ENCODE peak calls at places on chromosomes 4 and X, in ten cellular contexts. One of them, this sample, is unnamed.

GRCh38 chr4:98474408-98474844 is 184.0 kb downstream of the TSPAN5 start:
- DNase-seq in left ventricle myocardium superior: no peak
- DNase-seq in heart right ventricle: no peak
- DNase-seq in activated T-cell treated with anti-CD3 and anti-CD28 coated beads for 1 hour: no peak
- DNase-seq in GM03348: no peak
- DNase-seq in Caco-2: no peak
- DNase-seq in left lung: no peak
- DNase-seq in anterior cingulate cortex: no peak
- DNase-seq in colonic mucosa: no peak
- DNase-seq in HFF-Myc: no peak
- DNase-seq in this sample: no peak

GRCh38 chrX:9163153-9163790 is 129.3 kb upstream of the FAM9B start:
- DNase-seq in heart right ventricle: no peak
- DNase-seq in GM03348: peak
- DNase-seq in anterior cingulate cortex: no peak
- DNase-seq in Caco-2: no peak
- DNase-seq in colonic mucosa: no peak
- DNase-seq in activated T-cell treated with anti-CD3 and anti-CD28 coated beads for 1 hour: no peak
- DNase-seq in left lung: no peak
- DNase-seq in HFF-Myc: no peak
- DNase-seq in left ventricle myocardium superior: no peak
- DNase-seq in this sample: no peak

GRCh38 chrX:109707322-109707721 is 25.7 kb downstream of the ACSL4 start:
- DNase-seq in activated T-cell treated with anti-CD3 and anti-CD28 coated beads for 1 hour: no peak
- DNase-seq in left lung: no peak
- DNase-seq in colonic mucosa: no peak
- DNase-seq in heart right ventricle: peak
- DNase-seq in left ventricle myocardium superior: no peak
- DNase-seq in GM03348: no peak
- DNase-seq in anterior cingulate cortex: no peak
- DNase-seq in HFF-Myc: no peak
- DNase-seq in Caco-2: no peak
- DNase-seq in this sample: no peak

GRCh38 chr4:17398035-17398434 is 113.9 kb downstream of the QDPR start:
- DNase-seq in heart right ventricle: no peak
- DNase-seq in GM03348: peak
- DNase-seq in HFF-Myc: no peak
- DNase-seq in left ventricle myocardium superior: no peak
- DNase-seq in colonic mucosa: no peak
- DNase-seq in anterior cingulate cortex: no peak
- DNase-seq in activated T-cell treated with anti-CD3 and anti-CD28 coated beads for 1 hour: no peak
- DNase-seq in Caco-2: no peak
- DNase-seq in left lung: no peak
- DNase-seq in this sample: no peak

GRCh38 chr4:120266602-120267001 is 200.0 kb upstream of the MAD2L1 start:
- DNase-seq in activated T-cell treated with anti-CD3 and anti-CD28 coated beads for 1 hour: no peak
- DNase-seq in left lung: no peak
- DNase-seq in colonic mucosa: no peak
- DNase-seq in HFF-Myc: no peak
- DNase-seq in anterior cingulate cortex: no peak
- DNase-seq in left ventricle myocardium superior: no peak
- DNase-seq in Caco-2: no peak
- DNase-seq in GM03348: no peak
- DNase-seq in heart right ventricle: no peak
- DNase-seq in this sample: no peak

GRCh38 chr4:110988741-110989140 is 365.9 kb upstream of the PITX2 start:
- DNase-seq in HFF-Myc: no peak
- DNase-seq in anterior cingulate cortex: no peak
- DNase-seq in heart right ventricle: no peak
- DNase-seq in activated T-cell treated with anti-CD3 and anti-CD28 coated beads for 1 hour: no peak
- DNase-seq in left lung: no peak
- DNase-seq in GM03348: no peak
- DNase-seq in Caco-2: no peak
- DNase-seq in colonic mucosa: no peak
- DNase-seq in left ventricle myocardium superior: no peak
- DNase-seq in this sample: no peak

GRCh38 chr4:30671926-30672325 is 48.2 kb upstream of the PCDH7 start:
- DNase-seq in Caco-2: no peak
- DNase-seq in HFF-Myc: no peak
- DNase-seq in activated T-cell treated with anti-CD3 and anti-CD28 coated beads for 1 hour: no peak
- DNase-seq in left ventricle myocardium superior: no peak
- DNase-seq in heart right ventricle: no peak
- DNase-seq in GM03348: no peak
- DNase-seq in colonic mucosa: no peak
- DNase-seq in anterior cingulate cortex: no peak
- DNase-seq in left lung: no peak
- DNase-seq in this sample: no peak

GRCh38 chr4:71472946-71473345 is 134.1 kb downstream of the SLC4A4 start:
- DNase-seq in left lung: no peak
- DNase-seq in activated T-cell treated with anti-CD3 and anti-CD28 coated beads for 1 hour: no peak
- DNase-seq in anterior cingulate cortex: no peak
- DNase-seq in Caco-2: no peak
- DNase-seq in heart right ventricle: no peak
- DNase-seq in left ventricle myocardium superior: no peak
- DNase-seq in GM03348: peak
- DNase-seq in colonic mucosa: no peak
- DNase-seq in HFF-Myc: peak
- DNase-seq in this sample: no peak

GRCh38 chr4:119050501-119051090 is 85.0 kb upstream of the MYOZ2 start:
- DNase-seq in left ventricle myocardium superior: no peak
- DNase-seq in anterior cingulate cortex: no peak
- DNase-seq in colonic mucosa: no peak
- DNase-seq in HFF-Myc: no peak
- DNase-seq in Caco-2: no peak
- DNase-seq in activated T-cell treated with anti-CD3 and anti-CD28 coated beads for 1 hour: no peak
- DNase-seq in left lung: no peak
- DNase-seq in heart right ventricle: no peak
- DNase-seq in GM03348: no peak
- DNase-seq in this sample: peak

GRCh38 chr4:37715889-37716402 is 29.8 kb upstream of the RELL1 start:
- DNase-seq in activated T-cell treated with anti-CD3 and anti-CD28 coated beads for 1 hour: no peak
- DNase-seq in left ventricle myocardium superior: no peak
- DNase-seq in anterior cingulate cortex: no peak
- DNase-seq in colonic mucosa: peak
- DNase-seq in GM03348: no peak
- DNase-seq in heart right ventricle: no peak
- DNase-seq in HFF-Myc: no peak
- DNase-seq in Caco-2: no peak
- DNase-seq in left lung: no peak
- DNase-seq in this sample: no peak

GRCh38 chr4:122285285-122285684 is 93.5 kb upstream of the ADAD1 start:
- DNase-seq in colonic mucosa: no peak
- DNase-seq in left ventricle myocardium superior: no peak
- DNase-seq in activated T-cell treated with anti-CD3 and anti-CD28 coated beads for 1 hour: no peak
- DNase-seq in heart right ventricle: no peak
- DNase-seq in Caco-2: no peak
- DNase-seq in left lung: no peak
- DNase-seq in GM03348: peak
- DNase-seq in anterior cingulate cortex: no peak
- DNase-seq in HFF-Myc: no peak
- DNase-seq in this sample: no peak

GRCh38 chr4:178937130-178937529 is 1494.9 kb upstream of the AGA start:
- DNase-seq in heart right ventricle: no peak
- DNase-seq in Caco-2: no peak
- DNase-seq in HFF-Myc: no peak
- DNase-seq in left lung: no peak
- DNase-seq in GM03348: no peak
- DNase-seq in activated T-cell treated with anti-CD3 and anti-CD28 coated beads for 1 hour: no peak
- DNase-seq in anterior cingulate cortex: no peak
- DNase-seq in colonic mucosa: no peak
- DNase-seq in left ventricle myocardium superior: no peak
- DNase-seq in this sample: no peak

GRCh38 chrX:69109706-69110635 is 55.3 kb downstream of the PJA1 start:
- DNase-seq in left lung: no peak
- DNase-seq in Caco-2: peak
- DNase-seq in left ventricle myocardium superior: no peak
- DNase-seq in HFF-Myc: peak
- DNase-seq in heart right ventricle: no peak
- DNase-seq in GM03348: peak
- DNase-seq in colonic mucosa: no peak
- DNase-seq in activated T-cell treated with anti-CD3 and anti-CD28 coated beads for 1 hour: no peak
- DNase-seq in anterior cingulate cortex: no peak
- DNase-seq in this sample: no peak

GRCh38 chrX:68286980-68287379 is 146.3 kb downstream of the OPHN1 start:
- DNase-seq in heart right ventricle: no peak
- DNase-seq in activated T-cell treated with anti-CD3 and anti-CD28 coated beads for 1 hour: no peak
- DNase-seq in GM03348: no peak
- DNase-seq in colonic mucosa: no peak
- DNase-seq in left ventricle myocardium superior: no peak
- DNase-seq in anterior cingulate cortex: no peak
- DNase-seq in HFF-Myc: no peak
- DNase-seq in Caco-2: no peak
- DNase-seq in left lung: no peak
- DNase-seq in this sample: no peak

GRCh38 chrX:48505481-48505880 is 3.3 kb upstream of the PORCN start:
- DNase-seq in activated T-cell treated with anti-CD3 and anti-CD28 coated beads for 1 hour: no peak
- DNase-seq in Caco-2: no peak
- DNase-seq in left lung: no peak
- DNase-seq in GM03348: no peak
- DNase-seq in anterior cingulate cortex: no peak
- DNase-seq in left ventricle myocardium superior: no peak
- DNase-seq in colonic mucosa: no peak
- DNase-seq in heart right ventricle: no peak
- DNase-seq in HFF-Myc: no peak
- DNase-seq in this sample: no peak

GRCh38 chr4:136505020-136505419 is 1027.3 kb downstream of the PCDH18 start:
- DNase-seq in colonic mucosa: no peak
- DNase-seq in GM03348: no peak
- DNase-seq in Caco-2: no peak
- DNase-seq in anterior cingulate cortex: no peak
- DNase-seq in left lung: no peak
- DNase-seq in left ventricle myocardium superior: no peak
- DNase-seq in HFF-Myc: no peak
- DNase-seq in activated T-cell treated with anti-CD3 and anti-CD28 coated beads for 1 hour: no peak
- DNase-seq in heart right ventricle: no peak
- DNase-seq in this sample: no peak

GRCh38 chr4:7867701-7868429 is 71.8 kb downstream of the AFAP1 start:
- DNase-seq in left ventricle myocardium superior: no peak
- DNase-seq in left lung: no peak
- DNase-seq in colonic mucosa: no peak
- DNase-seq in anterior cingulate cortex: no peak
- DNase-seq in HFF-Myc: no peak
- DNase-seq in Caco-2: no peak
- DNase-seq in GM03348: peak
- DNase-seq in heart right ventricle: no peak
- DNase-seq in activated T-cell treated with anti-CD3 and anti-CD28 coated beads for 1 hour: no peak
- DNase-seq in this sample: no peak

GRCh38 chr4:118265312-118266144 is 87.3 kb downstream of the PRSS12 start:
- DNase-seq in Caco-2: no peak
- DNase-seq in activated T-cell treated with anti-CD3 and anti-CD28 coated beads for 1 hour: no peak
- DNase-seq in left lung: peak
- DNase-seq in heart right ventricle: peak
- DNase-seq in colonic mucosa: peak
- DNase-seq in GM03348: no peak
- DNase-seq in HFF-Myc: no peak
- DNase-seq in left ventricle myocardium superior: peak
- DNase-seq in anterior cingulate cortex: no peak
- DNase-seq in this sample: no peak

GRCh38 chrX:44989995-44990770 is 117.2 kb downstream of the KDM6A start:
- DNase-seq in left ventricle myocardium superior: no peak
- DNase-seq in colonic mucosa: no peak
- DNase-seq in left lung: no peak
- DNase-seq in Caco-2: no peak
- DNase-seq in activated T-cell treated with anti-CD3 and anti-CD28 coated beads for 1 hour: no peak
- DNase-seq in GM03348: no peak
- DNase-seq in anterior cingulate cortex: no peak
- DNase-seq in HFF-Myc: no peak
- DNase-seq in heart right ventricle: no peak
- DNase-seq in this sample: no peak

This sample was measured in D721Med.